ENCODE peak calls at places on chromosomes 2 and 18, in eight cellular contexts. C is NCI-H1694 treated with DMSO at 0.1 percent for 48 hours, U is tibial artery, X is mucosa of gallbladder, E is HuH-7.5, V is AG10803, R is small intestine, Q is M059J. J is an unnamed sample.

GRCh38 chr2:240864475-240864874 is 4.1 kb upstream of the AGXT start:
- DNase-seq in C (no peak), U (no peak), X (no peak), E (no peak), V (no peak), R (no peak), Q (no peak), J (no peak)

GRCh38 chr2:158795110-158795924 is at the start of gene DAPL1:
- DNase-seq in C (peak; percentile 70), U (no peak), X (no peak), E (no peak), V (no peak), R (peak; percentile 21), Q (no peak), J (no peak)

GRCh38 chr2:122539920-122540319 is 784.5 kb downstream of the TSN start:
- DNase-seq in C (no peak), U (no peak), X (no peak), E (no peak), V (no peak), R (no peak), Q (no peak), J (no peak)

GRCh38 chr18:57439617-57439975 is 4.4 kb downstream of the ONECUT2 start:
- DNase-seq in C (no peak), U (no peak), X (peak; percentile 46), E (no peak), V (no peak), R (no peak), Q (no peak), J (no peak)

GRCh38 chr2:119764832-119765231 is 5.1 kb downstream of the PTPN4 start:
- DNase-seq in C (no peak), U (no peak), X (no peak), E (no peak), V (no peak), R (no peak), Q (peak; percentile 18), J (no peak)

GRCh38 chr2:231228974-231229373 is 30.5 kb downstream of the ARMC9 start:
- DNase-seq in C (no peak), U (no peak), X (no peak), E (no peak), V (no peak), R (no peak), Q (no peak), J (no peak)

GRCh38 chr2:74514368-74515270 is at the start of gene TLX2:
- DNase-seq in C (no peak), U (no peak), X (no peak), E (no peak), V (no peak), R (no peak), Q (peak; percentile 34), J (peak; percentile 22)

GRCh38 chr2:208542465-208543041 is 136.0 kb downstream of the PTH2R start:
- DNase-seq in C (no peak), U (no peak), X (no peak), E (no peak), V (no peak), R (peak; percentile 62), Q (no peak), J (no peak)